ENCODE peak calls at places on chromosomes 6 and 20, in six cellular contexts. K is right lobe of liver, X is SJSA1, R is left ventricle myocardium inferior, D is suprapubic skin, O is astrocyte. Q is an unnamed sample. For H3K4me1, the result is how much of the 10 kb centered on the place peaks cover.

GRCh38 chr6:170035896-170036295 is 255.0 kb downstream of the DLL1 start:
- DNase-seq in D (no peak), R (no peak), X (no peak), K (peak), O (no peak), Q (peak)

GRCh38 chr6:35391240-35391968 is 49.0 kb downstream of the PPARD start:
- DNase-seq in O (peak), X (peak), R (no peak), D (no peak), K (no peak), Q (no peak)

GRCh38 chr6:134146268-134147032 is 94.0 kb upstream of the SLC2A12 start:
- DNase-seq in K (no peak), D (no peak), O (no peak), R (no peak), X (no peak), Q (no peak)

GRCh38 chr6:137218917-137219663 is at the start of gene IFNGR1:
- DNase-seq in X (peak), K (peak), R (peak), O (peak), D (peak), Q (peak)

GRCh38 chr6:27775796-27776184 is 136.4 kb downstream of the OR2B2 start:
- DNase-seq in K (no peak), O (no peak), R (no peak), X (no peak), D (no peak), Q (no peak)

GRCh38 chr20:24672886-24673677 is 203.7 kb downstream of the SYNDIG1 start:
- DNase-seq in O (peak), D (peak), K (no peak), R (no peak), X (peak), Q (peak)

GRCh38 chr6:11622156-11622555 is 84.6 kb downstream of the TMEM170B start:
- DNase-seq in O (no peak), X (no peak), K (no peak), R (no peak), D (no peak), Q (no peak)

GRCh38 chr6:68778356-68779020 is 143.4 kb downstream of the ADGRB3 start:
- DNase-seq in R (no peak), X (no peak), O (peak), D (no peak), K (no peak), Q (no peak)

GRCh38 chr20:60652615-60653014 is 599.4 kb upstream of the CDH4 start:
- DNase-seq in X (no peak), R (no peak), O (no peak), K (no peak), D (no peak), Q (no peak)

GRCh38 chr6:144150673-144151009 is 324 bp downstream of the STX11 start:
- DNase-seq in R (no peak), X (peak), D (no peak), K (no peak), O (no peak), Q (peak)

GRCh38 chr6:42746452-42747400 is 823 bp upstream of the TBCC start:
- DNase-seq in K (peak), D (peak), O (peak), R (peak), X (peak), Q (peak)

GRCh38 chr6:105135907-105136432 is 43.8 kb downstream of the POPDC3 start:
- DNase-seq in X (no peak), D (no peak), R (no peak), K (no peak), O (peak), Q (no peak)

GRCh38 chr6:38215651-38216319 is 396.3 kb downstream of the ZFAND3 start:
- DNase-seq in O (no peak), D (no peak), X (no peak), R (no peak), K (no peak), Q (no peak)

GRCh38 chr20:16407251-16408067 is 165.8 kb downstream of the KIF16B start:
- DNase-seq in D (no peak), K (no peak), R (no peak), O (no peak), X (no peak), Q (no peak)

GRCh38 chr6:76381612-76382011 is 309.1 kb upstream of the IMPG1 start:
- DNase-seq in R (no peak), K (no peak), D (no peak), X (no peak), O (no peak), Q (no peak)

GRCh38 chr6:88804701-88805100 is 158.7 kb downstream of the RNGTT start:
- DNase-seq in D (no peak), K (no peak), X (no peak), O (peak), R (no peak), Q (no peak)

GRCh38 chr20:45341939-45342862 is 6.0 kb downstream of the SDC4 start:
- DNase-seq in X (no peak), K (peak), R (peak), D (peak), O (peak), Q (peak)

GRCh38 chr20:59994697-59995122 is 36.5 kb downstream of the CDH26 start:
- DNase-seq in R (peak), O (no peak), K (peak), D (no peak), X (no peak), Q (peak)

GRCh38 chr20:46246527-46246926 is 61.8 kb downstream of the CDH22 start:
- DNase-seq in O (no peak), R (no peak), K (no peak), D (no peak), X (no peak), Q (no peak)

GRCh38 chr6:13924146-13924948 is 405 bp upstream of the RNF182 start:
- DNase-seq in D (no peak), R (peak), K (no peak), X (peak), O (peak), Q (peak)

GRCh38 chr6:90544741-90545140 is 42.1 kb downstream of the MAP3K7 start:
- DNase-seq in K (no peak), R (no peak), X (no peak), O (no peak), D (no peak), Q (no peak)

GRCh38 chr6:169868458-169868857 is 117.0 kb downstream of the ERMARD start:
- DNase-seq in O (no peak), X (peak), K (no peak), D (no peak), R (peak), Q (peak)

GRCh38 chr6:106360989-106361430 is 493 bp downstream of the CRYBG1 start:
- DNase-seq in X (no peak), O (no peak), K (no peak), D (peak), R (no peak), Q (peak)

GRCh38 chr20:373171-373890 is 7.2 kb upstream of the TRIB3 start:
- DNase-seq in O (peak), K (no peak), R (no peak), D (no peak), X (peak), Q (no peak)

GRCh38 chr6:117463762-117464665 is 18.5 kb upstream of the DCBLD1 start:
- DNase-seq in D (no peak), K (no peak), R (no peak), O (peak), X (peak), Q (no peak)

GRCh38 chr6:46263709-46264091 is 92.9 kb upstream of the ENPP5 start:
- DNase-seq in O (peak), X (no peak), R (no peak), K (no peak), D (no peak), Q (no peak)

GRCh38 chr6:128209771-128210170 is 308.9 kb upstream of the THEMIS start:
- DNase-seq in D (no peak), K (no peak), X (peak), O (peak), R (no peak), Q (no peak)

GRCh38 chr6:1758076-1758679 is 148.5 kb downstream of the FOXC1 start:
- DNase-seq in D (no peak), O (no peak), X (no peak), R (no peak), K (no peak), Q (no peak)

GRCh38 chr20:53582574-53583351 is 10.9 kb downstream of the ZNF217 start:
- DNase-seq in O (peak), X (no peak), R (no peak), D (peak), K (no peak), Q (no peak)

GRCh38 chr20:1322511-1323245 is 6.3 kb downstream of the SDCBP2 start:
- DNase-seq in D (peak), O (peak), R (no peak), K (peak), X (peak), Q (peak)

GRCh38 chr20:53608456-53609413 is 15.1 kb upstream of the ZNF217 start:
- DNase-seq in R (peak), O (no peak), X (no peak), D (peak), K (no peak), Q (peak)

GRCh38 chr6:44039191-44039719 is 88.0 kb downstream of the MRPL14 start:
- DNase-seq in X (no peak), D (peak), K (no peak), R (no peak), O (no peak), Q (peak)
- H3K4me1 ChIP-seq in X (half or more), D (under half), K (under half), R (under half), O (under half), Q (under half)

GRCh38 chr6:109455161-109455501 is 441 bp downstream of the MICAL1 start:
- DNase-seq in K (no peak), X (no peak), D (no peak), R (no peak), O (no peak), Q (no peak)
- H3K27ac ChIP-seq in K (peak), X (peak), D (peak), R (peak), O (peak), Q (peak)

GRCh38 chr6:107819217-107819616 is 4.9 kb downstream of the SCML4 start:
- DNase-seq in K (no peak), D (no peak), R (no peak), X (no peak), O (no peak), Q (no peak)
- H3K4me1 ChIP-seq in K (half or more), D (under half), R (under half), X (under half), O (under half), Q (under half)

GRCh38 chr20:19832875-19833274 is 74.8 kb downstream of the RIN2 start:
- DNase-seq in X (no peak), D (no peak), K (no peak), O (no peak), R (no peak), Q (no peak)

GRCh38 chr20:19833395-19833794 is 75.3 kb downstream of the RIN2 start:
- DNase-seq in O (no peak), R (no peak), X (no peak), K (no peak), D (no peak), Q (no peak)

GRCh38 chr20:19835533-19836222 is 77.6 kb downstream of the RIN2 start:
- DNase-seq in O (no peak), R (peak), K (no peak), X (no peak), D (no peak), Q (no peak)

GRCh38 chr20:19834287-19834686 is 76.2 kb downstream of the RIN2 start:
- DNase-seq in K (no peak), O (no peak), X (no peak), D (no peak), R (no peak), Q (no peak)

GRCh38 chr20:19834783-19835182 is 76.7 kb downstream of the RIN2 start:
- DNase-seq in R (no peak), D (no peak), O (no peak), K (no peak), X (no peak), Q (no peak)
- H3K27ac ChIP-seq in R (no peak), D (no peak), O (no peak), K (no peak), X (no peak), Q (no peak)

GRCh38 chr20:52267418-52267817 is 75.8 kb upstream of the ZFP64 start:
- DNase-seq in O (no peak), K (no peak), X (no peak), R (no peak), D (no peak), Q (no peak)
- H3K4me1 ChIP-seq in O (under half), K (under half), X (under half), R (under half), D (under half), Q (under half)

GRCh38 chr6:52548353-52548713 is 28.5 kb downstream of the TRAM2 start:
- DNase-seq in X (no peak), K (no peak), O (no peak), D (no peak), R (no peak), Q (no peak)

GRCh38 chr6:52548999-52549398 is 27.9 kb downstream of the TRAM2 start:
- DNase-seq in O (no peak), R (no peak), X (no peak), K (no peak), D (no peak), Q (no peak)

GRCh38 chr6:52549428-52549827 is 27.4 kb downstream of the TRAM2 start:
- DNase-seq in K (no peak), X (no peak), D (no peak), R (no peak), O (no peak), Q (no peak)

GRCh38 chr6:52551483-52552277 is 25.2 kb downstream of the TRAM2 start:
- DNase-seq in K (peak), R (peak), O (peak), X (peak), D (no peak), Q (peak)

GRCh38 chr6:52550014-52550575 is 26.8 kb downstream of the TRAM2 start:
- DNase-seq in D (no peak), O (peak), X (no peak), R (no peak), K (no peak), Q (no peak)
- H3K27ac ChIP-seq in D (no peak), O (no peak), X (no peak), R (no peak), K (no peak), Q (no peak)

DNA sequence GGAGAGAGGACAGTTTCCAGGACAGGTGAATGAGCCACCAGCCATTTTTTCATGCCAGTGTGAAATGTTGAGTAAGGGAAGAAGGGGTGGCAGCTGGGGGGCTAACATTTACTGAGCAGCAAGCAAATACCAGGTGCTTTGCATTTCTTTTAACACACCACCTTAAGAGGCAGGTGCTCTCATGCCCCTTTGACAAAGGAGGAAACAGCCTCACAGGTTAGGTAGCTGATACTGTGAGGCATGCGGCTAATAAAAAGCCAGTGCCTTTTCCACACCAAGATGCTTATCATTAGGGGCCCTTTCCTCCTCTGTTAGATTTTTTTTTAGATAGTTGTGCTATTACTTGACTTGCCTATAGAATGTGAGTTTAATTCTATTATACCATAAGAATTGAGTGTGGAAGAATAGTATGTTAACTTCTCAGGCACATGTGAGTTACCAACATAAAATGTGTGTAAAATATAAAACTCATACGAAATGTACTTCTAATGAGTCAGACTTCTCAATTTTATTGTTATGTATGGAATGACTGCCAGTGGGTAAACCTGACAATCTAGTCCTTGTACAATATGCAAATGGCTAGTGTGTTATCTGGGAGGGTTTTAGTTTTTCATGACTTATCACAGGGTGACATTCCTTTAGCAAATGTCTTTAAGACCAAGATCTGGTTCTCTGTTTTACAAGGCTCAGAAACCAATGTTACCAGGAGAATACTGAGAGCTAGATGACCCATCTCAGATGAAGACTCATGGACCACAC is 260.0 kb downstream of the TMEM242 start:
- DNase-seq in O (peak), K (no peak), R (no peak), D (no peak), X (no peak), Q (no peak)
- H3K4me1 ChIP-seq in O (under half), K (under half), R (half or more), D (under half), X (under half), Q (under half)

Q was measured in upper lobe of right lung.